ENCODE peak calls at places on chromosomes 12 and 14, in five cellular contexts. A is omental fat pad; F is activated B cell treated with CpG ODN at 0.5 μM for 24 hours; Y is T-helper 2 cell treated with Interferon-gamma antibody and Interleukin-4, amounts not matched to agents 5 μg/mL and 100 μg/mL, for 36 hours; J is SIG-M5. R is an unnamed sample.

GRCh38 chr12:93201990-93202389 is 175.7 kb upstream of the NUDT4 start:
- DNase-seq in A (no peak), F (no peak), Y (no peak), J (no peak), R (no peak)

GRCh38 chr12:61676520-61676919 is 583.7 kb upstream of the USP15 start:
- DNase-seq in A (no peak), F (no peak), J (no peak), Y (no peak), R (no peak)

GRCh38 chr12:70646850-70647249 is 9.6 kb upstream of the PTPRB start:
- DNase-seq in Y (no peak), A (no peak), F (no peak), J (no peak), R (no peak)

GRCh38 chr12:7142057-7142644 is 12.0 kb downstream of the CLSTN3 start:
- DNase-seq in F (no peak), J (no peak), A (peak; percentile 56), Y (peak; percentile 23), R (no peak)

GRCh38 chr14:99737451-99737951 is 53.4 kb downstream of the CYP46A1 start:
- DNase-seq in F (no peak), Y (no peak), A (no peak), J (no peak), R (no peak)

GRCh38 chr12:16844875-16845274 is 238.9 kb upstream of the LMO3 start:
- DNase-seq in J (no peak), Y (no peak), F (no peak), A (no peak), R (no peak)

GRCh38 chr12:124032265-124032886 is 59.4 kb downstream of the ZNF664 start:
- DNase-seq in Y (no peak), F (no peak), A (no peak), J (no peak), R (peak; percentile 7)

GRCh38 chr14:104392001-104392395 is 187.6 kb upstream of the C14orf180 start:
- DNase-seq in J (no peak), Y (no peak), A (no peak), F (no peak), R (no peak)

GRCh38 chr12:13039557-13039956 is 4.6 kb upstream of the FAM234B start:
- DNase-seq in J (no peak), F (no peak), A (no peak), Y (no peak), R (no peak)

GRCh38 chr14:55339770-55340169 is 68.5 kb downstream of the FBXO34 start:
- DNase-seq in A (no peak), F (no peak), Y (peak; percentile 69), J (no peak), R (no peak)

GRCh38 chr12:113766880-113767878 is 198.9 kb downstream of the RBM19 start:
- DNase-seq in Y (no peak), A (no peak), J (no peak), F (no peak), R (no peak)

GRCh38 chr12:86914716-86915115 is 658.5 kb upstream of the MGAT4C start:
- DNase-seq in A (no peak), Y (no peak), F (no peak), J (no peak), R (peak; percentile 0)

GRCh38 chr12:13223176-13223806 is 26.8 kb downstream of the EMP1 start:
- DNase-seq in J (no peak), A (no peak), F (no peak), Y (no peak), R (no peak)

GRCh38 chr12:110141389-110141788 is 17.2 kb downstream of the IFT81 start:
- DNase-seq in Y (no peak), F (no peak), J (no peak), A (no peak), R (no peak)

GRCh38 chr12:25585021-25585523 is 32.0 kb upstream of the LMNTD1 start:
- DNase-seq in A (no peak), F (no peak), Y (no peak), J (no peak), R (no peak)

GRCh38 chr14:71130491-71131179 is 223.4 kb downstream of the PCNX1 start:
- DNase-seq in Y (peak; percentile 27), F (no peak), A (no peak), J (no peak), R (no peak)

GRCh38 chr14:39762576-39763401 is 330.6 kb upstream of the FBXO33 start:
- DNase-seq in J (no peak), A (no peak), Y (no peak), F (no peak), R (no peak)

GRCh38 chr12:120710805-120711296 is 593 bp downstream of the UNC119B start:
- DNase-seq in A (no peak), Y (no peak), F (peak; percentile 31), J (no peak), R (no peak)

GRCh38 chr14:103626150-103626850 is 2.7 kb upstream of the KLC1 start:
- DNase-seq in J (no peak), Y (no peak), F (no peak), A (no peak), R (no peak)

GRCh38 chr12:57521475-57522018 is 1.1 kb upstream of the MBD6 start:
- DNase-seq in Y (peak; percentile 27), F (peak; percentile 31), A (no peak), J (no peak), R (peak; percentile 38)

GRCh38 chr12:19402211-19402610 is 37.1 kb upstream of the AEBP2 start:
- DNase-seq in J (no peak), Y (no peak), A (no peak), F (no peak), R (no peak)

GRCh38 chr12:12531194-12531593 is 31.5 kb downstream of the DUSP16 start:
- DNase-seq in A (no peak), F (no peak), J (no peak), Y (no peak), R (no peak)

GRCh38 chr14:74834682-74835392 is 41.1 kb downstream of the PROX2 start:
- DNase-seq in F (no peak), Y (no peak), J (no peak), A (no peak), R (no peak)

GRCh38 chr12:52186135-52186840 is 5.5 kb downstream of the KRT80 start:
- DNase-seq in J (no peak), Y (no peak), F (no peak), A (no peak), R (no peak)

GRCh38 chr14:64329149-64329548 is 35.0 kb upstream of the ESR2 start:
- DNase-seq in F (no peak), J (no peak), A (no peak), Y (no peak), R (no peak)

GRCh38 chr12:19575307-19576243 is 136.3 kb downstream of the AEBP2 start:
- DNase-seq in A (no peak), J (no peak), Y (no peak), F (no peak), R (no peak)

GRCh38 chr12:98352835-98353234 is 162.6 kb upstream of the TMPO start:
- DNase-seq in J (no peak), A (no peak), Y (no peak), F (no peak), R (no peak)

GRCh38 chr14:79916281-79916680 is 295.0 kb downstream of the DIO2 start:
- DNase-seq in Y (no peak), J (no peak), F (no peak), A (no peak), R (no peak)

GRCh38 chr12:30902606-30903005 is 23.9 kb upstream of the TSPAN11 start:
- DNase-seq in Y (no peak), A (no peak), J (no peak), F (no peak), R (no peak)

GRCh38 chr12:127883013-127883412 is 384.0 kb upstream of the TMEM132C start:
- DNase-seq in Y (no peak), J (no peak), F (no peak), A (no peak), R (no peak)

GRCh38 chr14:97143456-97143855 is 346.3 kb downstream of the VRK1 start:
- DNase-seq in J (no peak), F (no peak), Y (no peak), A (no peak), R (no peak)

R was measured in DMS 273 treated with DMSO at 0.1 percent for 48 hours.